ENCODE peak calls at places on chromosomes 4 and X, in five cellular contexts. One of them, this sample, is unnamed.

GRCh38 chrX:22043872-22044271 is 11.7 kb downstream of the PHEX start:
- DNase-seq in GM12865: no peak
- DNase-seq in fibroblast of lung: no peak
- DNase-seq in GM10248: no peak
- DNase-seq in AG04450: no peak
- DNase-seq in this sample: no peak

GRCh38 chrX:40244980-40245379 is 147.2 kb upstream of the BCOR start:
- DNase-seq in AG04450: no peak
- DNase-seq in fibroblast of lung: peak; percentile 44
- DNase-seq in GM12865: no peak
- DNase-seq in GM10248: no peak
- DNase-seq in this sample: no peak

GRCh38 chr4:141447761-141448160 is 188.6 kb upstream of the IL15 start:
- DNase-seq in AG04450: no peak
- DNase-seq in GM10248: no peak
- DNase-seq in GM12865: no peak
- DNase-seq in fibroblast of lung: no peak
- DNase-seq in this sample: no peak

GRCh38 chr4:41448935-41449334 is 89.0 kb upstream of the LIMCH1 start:
- DNase-seq in GM12865: no peak
- DNase-seq in AG04450: no peak
- DNase-seq in GM10248: no peak
- DNase-seq in fibroblast of lung: no peak
- DNase-seq in this sample: no peak

GRCh38 chr4:87036713-87037112 is 101.9 kb downstream of the AFF1 start:
- DNase-seq in GM12865: no peak
- DNase-seq in AG04450: no peak
- DNase-seq in GM10248: no peak
- DNase-seq in fibroblast of lung: no peak
- DNase-seq in this sample: no peak

GRCh38 chr4:22573198-22573597 is 57.3 kb upstream of the ADGRA3 start:
- DNase-seq in fibroblast of lung: peak; percentile 19
- DNase-seq in AG04450: no peak
- DNase-seq in GM12865: no peak
- DNase-seq in GM10248: no peak
- DNase-seq in this sample: no peak

GRCh38 chrX:31130457-31131215 is 58.8 kb upstream of the FTHL17 start:
- DNase-seq in GM12865: no peak
- DNase-seq in AG04450: no peak
- DNase-seq in fibroblast of lung: no peak
- DNase-seq in GM10248: no peak
- DNase-seq in this sample: no peak

GRCh38 chr4:7055111-7055989 is 12.2 kb downstream of the TADA2B start:
- DNase-seq in AG04450: no peak
- DNase-seq in fibroblast of lung: no peak
- DNase-seq in GM10248: no peak
- DNase-seq in GM12865: no peak
- DNase-seq in this sample: no peak

GRCh38 chrX:29687687-29688086 is 527.7 kb upstream of the MAGEB2 start:
- DNase-seq in GM10248: no peak
- DNase-seq in AG04450: no peak
- DNase-seq in GM12865: no peak
- DNase-seq in fibroblast of lung: peak; percentile 69
- DNase-seq in this sample: no peak

GRCh38 chrX:47093248-47093647 is 15.0 kb downstream of the RGN start:
- DNase-seq in GM12865: peak; percentile 61
- DNase-seq in fibroblast of lung: peak; percentile 24
- DNase-seq in AG04450: peak; percentile 0
- DNase-seq in GM10248: no peak
- DNase-seq in this sample: peak; percentile 34

GRCh38 chr4:26069218-26069617 is 155.2 kb downstream of the SMIM20 start:
- DNase-seq in GM10248: peak; percentile 45
- DNase-seq in AG04450: no peak
- DNase-seq in fibroblast of lung: peak; percentile 50
- DNase-seq in GM12865: peak; percentile 48
- DNase-seq in this sample: peak; percentile 45

GRCh38 chrX:22314211-22314610 is 41.5 kb downstream of the CBLL2 start:
- DNase-seq in AG04450: no peak
- DNase-seq in fibroblast of lung: peak; percentile 34
- DNase-seq in GM10248: no peak
- DNase-seq in GM12865: no peak
- DNase-seq in this sample: no peak

GRCh38 chrX:44946771-44947170 is 73.8 kb downstream of the KDM6A start:
- DNase-seq in GM12865: no peak
- DNase-seq in fibroblast of lung: peak; percentile 23
- DNase-seq in GM10248: no peak
- DNase-seq in AG04450: no peak
- DNase-seq in this sample: no peak

GRCh38 chrX:31224321-31225012 is 152.6 kb upstream of the FTHL17 start:
- DNase-seq in AG04450: no peak
- DNase-seq in GM10248: no peak
- DNase-seq in fibroblast of lung: peak; percentile 27
- DNase-seq in GM12865: no peak
- DNase-seq in this sample: no peak

GRCh38 chrX:39559229-39559628 is 538.5 kb downstream of the BCOR start:
- DNase-seq in AG04450: no peak
- DNase-seq in GM10248: no peak
- DNase-seq in GM12865: no peak
- DNase-seq in fibroblast of lung: peak; percentile 65
- DNase-seq in this sample: no peak

GRCh38 chr4:37973481-37973880 is 13.3 kb downstream of the PTTG2 start:
- DNase-seq in GM12865: no peak
- DNase-seq in GM10248: no peak
- DNase-seq in AG04450: no peak
- DNase-seq in fibroblast of lung: peak; percentile 6
- DNase-seq in this sample: no peak

GRCh38 chrX:142156567-142156966 is 48.5 kb downstream of the MAGEC2 start:
- DNase-seq in GM12865: no peak
- DNase-seq in fibroblast of lung: no peak
- DNase-seq in AG04450: no peak
- DNase-seq in GM10248: no peak
- DNase-seq in this sample: no peak

GRCh38 chr4:157389751-157390150 is 169.2 kb downstream of the GRIA2 start:
- DNase-seq in AG04450: no peak
- DNase-seq in GM12865: no peak
- DNase-seq in GM10248: no peak
- DNase-seq in fibroblast of lung: no peak
- DNase-seq in this sample: no peak

GRCh38 chrX:154750301-154751120 is at the start of gene GAB3:
- DNase-seq in AG04450: no peak
- DNase-seq in GM10248: peak; percentile 32
- DNase-seq in fibroblast of lung: no peak
- DNase-seq in GM12865: peak; percentile 63
- DNase-seq in this sample: peak; percentile 47

GRCh38 chr4:89724716-89725115 is 112.2 kb downstream of the SNCA start:
- DNase-seq in AG04450: peak; percentile 48
- DNase-seq in GM12865: no peak
- DNase-seq in fibroblast of lung: peak; percentile 85
- DNase-seq in GM10248: no peak
- DNase-seq in this sample: no peak

GRCh38 chr4:148112231-148112982 is 329.8 kb downstream of the NR3C2 start:
- DNase-seq in GM10248: no peak
- DNase-seq in GM12865: no peak
- DNase-seq in AG04450: no peak
- DNase-seq in fibroblast of lung: peak; percentile 95
- DNase-seq in this sample: no peak

GRCh38 chrX:23783569-23784486 is 855 bp downstream of the SAT1 start:
- DNase-seq in GM10248: no peak
- DNase-seq in AG04450: no peak
- DNase-seq in fibroblast of lung: peak; percentile 13
- DNase-seq in GM12865: peak; percentile 40
- DNase-seq in this sample: no peak

GRCh38 chr4:75513529-75514130 is 573 bp downstream of the RCHY1 start:
- DNase-seq in GM12865: no peak
- DNase-seq in fibroblast of lung: peak; percentile 5
- DNase-seq in AG04450: no peak
- DNase-seq in GM10248: no peak
- DNase-seq in this sample: no peak

GRCh38 chr4:176668324-176668723 is 124.4 kb downstream of the VEGFC start:
- DNase-seq in GM12865: no peak
- DNase-seq in fibroblast of lung: peak; percentile 23
- DNase-seq in GM10248: no peak
- DNase-seq in AG04450: no peak
- DNase-seq in this sample: no peak

GRCh38 chr4:124980276-124980752 is 267.8 kb upstream of the ANKRD50 start:
- DNase-seq in GM12865: no peak
- DNase-seq in fibroblast of lung: peak; percentile 89
- DNase-seq in AG04450: no peak
- DNase-seq in GM10248: no peak
- DNase-seq in this sample: no peak

GRCh38 chrX:13008851-13009250 is 33.9 kb downstream of the TMSB4X start:
- DNase-seq in GM10248: no peak
- DNase-seq in GM12865: no peak
- DNase-seq in AG04450: no peak
- DNase-seq in fibroblast of lung: no peak
- DNase-seq in this sample: no peak

GRCh38 chrX:13008189-13008533 is 33.3 kb downstream of the TMSB4X start:
- DNase-seq in GM12865: peak; percentile 74
- DNase-seq in GM10248: peak; percentile 26
- DNase-seq in fibroblast of lung: no peak
- DNase-seq in AG04450: no peak
- DNase-seq in this sample: no peak

GRCh38 chrX:13009256-13009655 is 34.3 kb downstream of the TMSB4X start:
- DNase-seq in fibroblast of lung: peak; percentile 45
- DNase-seq in AG04450: no peak
- DNase-seq in GM12865: no peak
- DNase-seq in GM10248: no peak
- DNase-seq in this sample: no peak

GRCh38 chrX:13005671-13006473 is 31.0 kb downstream of the TMSB4X start:
- DNase-seq in GM10248: peak; percentile 57
- DNase-seq in fibroblast of lung: peak; percentile 73
- DNase-seq in AG04450: no peak
- DNase-seq in GM12865: peak; percentile 81
- DNase-seq in this sample: peak; percentile 56

GRCh38 chrX:13007519-13008188 is 32.7 kb downstream of the TMSB4X start:
- DNase-seq in fibroblast of lung: peak; percentile 69
- DNase-seq in GM12865: peak; percentile 47
- DNase-seq in GM10248: no peak
- DNase-seq in AG04450: no peak
- DNase-seq in this sample: no peak
- TF ChIP-seq CTCF in fibroblast of lung: no peak
- TF ChIP-seq CTCF in GM12865: no peak
- TF ChIP-seq CTCF in GM10248: no peak
- TF ChIP-seq CTCF in AG04450: no peak
- TF ChIP-seq CTCF in this sample: no peak

GRCh38 chr4:139834210-139834609 is 168.6 kb downstream of the MGST2 start:
- DNase-seq in GM12865: no peak
- DNase-seq in GM10248: no peak
- DNase-seq in fibroblast of lung: no peak
- DNase-seq in AG04450: no peak
- DNase-seq in this sample: no peak

GRCh38 chr4:139835006-139835405 is 169.4 kb downstream of the MGST2 start:
- DNase-seq in GM10248: no peak
- DNase-seq in GM12865: no peak
- DNase-seq in AG04450: no peak
- DNase-seq in fibroblast of lung: no peak
- DNase-seq in this sample: no peak

GRCh38 chr4:139838811-139839210 is 173.2 kb downstream of the MGST2 start:
- DNase-seq in fibroblast of lung: peak; percentile 27
- DNase-seq in GM12865: no peak
- DNase-seq in AG04450: no peak
- DNase-seq in GM10248: no peak
- DNase-seq in this sample: no peak

GRCh38 chr4:139828966-139829662 is 163.5 kb downstream of the MGST2 start:
- DNase-seq in fibroblast of lung: no peak
- DNase-seq in GM12865: no peak
- DNase-seq in AG04450: no peak
- DNase-seq in GM10248: no peak
- DNase-seq in this sample: no peak

DNA sequence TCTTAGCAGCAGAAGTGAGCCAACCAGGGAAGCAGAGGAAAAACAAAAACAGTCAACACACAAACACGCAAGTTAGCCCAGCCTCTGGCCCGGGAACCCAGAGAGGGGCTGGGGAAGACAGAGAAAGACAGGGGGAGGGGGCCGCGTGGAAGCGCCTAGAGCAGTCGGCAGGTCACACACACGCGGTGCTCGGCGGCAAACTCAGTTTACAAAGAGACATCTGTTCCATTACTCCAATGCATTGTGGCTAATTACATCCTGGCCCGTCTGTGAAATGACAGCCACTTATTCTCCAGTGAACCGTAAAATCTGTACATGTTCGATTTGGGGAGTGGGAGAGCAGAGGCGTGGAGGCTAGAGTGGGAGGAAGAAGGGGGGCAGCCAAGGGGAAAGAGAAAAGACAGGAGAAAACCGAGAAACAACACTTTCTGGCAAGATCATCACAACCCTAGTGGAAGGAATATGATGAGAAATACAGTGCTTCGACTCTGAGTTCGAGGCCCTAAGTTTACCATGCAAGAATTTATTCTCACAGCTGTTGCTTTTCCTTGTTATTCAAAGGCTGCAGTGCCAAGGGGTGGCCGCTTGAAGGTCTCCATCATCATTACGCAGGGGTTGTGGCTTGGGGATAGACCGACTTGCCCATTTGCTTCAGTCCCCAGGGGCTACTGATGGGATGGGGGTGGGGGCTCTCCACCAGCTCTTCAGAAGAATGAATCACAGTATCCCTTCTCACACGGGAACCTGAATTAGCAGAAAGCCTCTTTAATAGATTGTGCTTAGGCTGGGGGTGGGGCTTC is 167.7 kb downstream of the MGST2 start:
- DNase-seq in GM12865: no peak
- DNase-seq in AG04450: no peak
- DNase-seq in fibroblast of lung: no peak
- DNase-seq in GM10248: no peak
- DNase-seq in this sample: no peak
- TF ChIP-seq CTCF in GM12865: no peak
- TF ChIP-seq CTCF in AG04450: no peak
- TF ChIP-seq CTCF in fibroblast of lung: no peak
- TF ChIP-seq CTCF in GM10248: no peak
- TF ChIP-seq CTCF in this sample: no peak

GRCh38 chrX:136608295-136608933 is 39.5 kb upstream of the CD40LG start:
- DNase-seq in fibroblast of lung: peak; percentile 2
- DNase-seq in AG04450: no peak
- DNase-seq in GM10248: peak; percentile 22
- DNase-seq in GM12865: peak; percentile 71
- DNase-seq in this sample: no peak
- TF ChIP-seq CTCF in fibroblast of lung: peak; percentile 15
- TF ChIP-seq CTCF in AG04450: no peak
- TF ChIP-seq CTCF in GM10248: peak; percentile 17
- TF ChIP-seq CTCF in GM12865: peak; percentile 30
- TF ChIP-seq CTCF in this sample: peak; percentile 33

DNA sequence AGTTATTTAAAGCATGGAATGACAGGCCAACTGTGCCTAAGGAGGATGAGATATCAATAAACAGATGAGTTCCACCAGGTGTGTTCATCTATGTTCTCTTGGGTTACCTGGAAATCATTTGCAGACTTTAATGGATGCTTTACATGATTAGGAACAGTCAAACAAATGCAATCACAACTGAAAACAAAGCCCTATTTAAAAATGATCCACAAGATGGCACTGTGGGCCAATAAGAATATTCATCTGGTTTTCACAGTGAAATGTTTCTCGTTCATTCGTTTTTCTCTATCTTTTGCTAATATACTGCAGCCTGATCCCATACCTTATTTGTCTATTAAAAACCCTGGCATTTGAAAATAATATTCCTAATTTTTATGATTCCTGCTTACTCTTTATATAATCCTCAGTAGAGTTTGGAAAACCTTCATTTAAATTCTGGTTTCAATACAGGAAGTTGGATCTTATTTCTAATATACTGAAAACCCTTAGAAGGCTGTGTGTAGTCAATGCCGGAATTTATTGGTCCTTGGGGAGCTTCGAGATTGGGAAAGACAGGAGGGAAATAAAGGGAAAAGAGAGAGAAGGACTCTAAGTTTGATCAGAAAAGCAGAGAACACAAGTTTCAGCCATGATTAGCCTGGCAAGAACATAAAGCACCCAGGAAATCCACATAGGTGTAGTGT is 63.7 kb upstream of the TAPT1 start:
- DNase-seq in fibroblast of lung: peak; percentile 21
- DNase-seq in GM10248: peak; percentile 31
- DNase-seq in AG04450: no peak
- DNase-seq in GM12865: peak; percentile 28
- DNase-seq in this sample: peak; percentile 54
- TF ChIP-seq CTCF in fibroblast of lung: peak; percentile 51
- TF ChIP-seq CTCF in GM10248: peak; percentile 49
- TF ChIP-seq CTCF in AG04450: peak; percentile 65
- TF ChIP-seq CTCF in GM12865: peak; percentile 35
- TF ChIP-seq CTCF in this sample: peak; percentile 50